ENCODE peak calls at places on chromosomes 13 and 19, in four cellular contexts. S is aorta, T is A549, N is caudate nucleus. J is an unnamed sample.

GRCh38 chr13:90839061-90839460 is 508.4 kb upstream of the MIR17HG start:
- DNase-seq in S (no peak), T (peak), N (no peak), J (no peak)

GRCh38 chr19:14528419-14529253 is 758 bp upstream of the TECR start:
- DNase-seq in S (no peak), T (no peak), N (no peak), J (no peak)

GRCh38 chr19:44972802-44973201 is 17.6 kb downstream of the CLPTM1 start:
- DNase-seq in S (no peak), T (no peak), N (no peak), J (no peak)

GRCh38 chr13:95452376-95452775 is 100.1 kb upstream of the CLDN10 start:
- DNase-seq in S (no peak), T (no peak), N (no peak), J (no peak)

GRCh38 chr19:55353803-55354697 is 469 bp downstream of the COX6B2 start:
- DNase-seq in S (peak), T (peak), N (no peak), J (no peak)

GRCh38 chr19:10812196-10812595 is 23.8 kb downstream of the TMED1 start:
- DNase-seq in S (no peak), T (no peak), N (no peak), J (no peak)

GRCh38 chr19:18804643-18805042 is 13.5 kb upstream of the COMP start:
- DNase-seq in S (no peak), T (no peak), N (no peak), J (no peak)

GRCh38 chr19:13033819-13034611 is 38.7 kb downstream of the NFIX start:
- DNase-seq in S (peak), T (peak), N (peak), J (no peak)

GRCh38 chr13:114110091-114110829 is 22.2 kb downstream of the RASA3 start:
- DNase-seq in S (peak), T (no peak), N (no peak), J (no peak)

GRCh38 chr13:80361883-80362327 is 21.0 kb upstream of the SPRY2 start:
- DNase-seq in S (no peak), T (no peak), N (no peak), J (no peak)

GRCh38 chr13:107882708-107883560 is 332.4 kb downstream of the LIG4 start:
- DNase-seq in S (no peak), T (no peak), N (no peak), J (no peak)

GRCh38 chr19:55152017-55152416 is 3.0 kb upstream of the TNNT1 start:
- DNase-seq in S (no peak), T (no peak), N (no peak), J (no peak)

GRCh38 chr13:24631922-24632321 is 48.3 kb upstream of the ATP12A start:
- DNase-seq in S (no peak), T (no peak), N (no peak), J (no peak)

GRCh38 chr13:100738176-100738855 is 63.7 kb upstream of the TMTC4 start:
- DNase-seq in S (no peak), T (no peak), N (no peak), J (no peak)

GRCh38 chr19:51467864-51468544 is 9.8 kb upstream of the SIGLEC8 start:
- DNase-seq in S (no peak), T (no peak), N (no peak), J (peak)

GRCh38 chr19:9309974-9310446 is 372 bp upstream of the ZNF699 start:
- DNase-seq in S (peak), T (peak), N (no peak), J (peak)

GRCh38 chr13:35771898-35772297 is 295.4 kb upstream of the MAB21L1 start:
- DNase-seq in S (no peak), T (no peak), N (no peak), J (no peak)

GRCh38 chr19:45097776-45098520 is 5.0 kb downstream of the PPP1R37 start:
- DNase-seq in S (no peak), T (peak), N (no peak), J (no peak)

GRCh38 chr19:11274533-11275086 is 12.3 kb upstream of the DOCK6 start:
- DNase-seq in S (no peak), T (no peak), N (no peak), J (no peak)

GRCh38 chr13:73138276-73138950 is 79.6 kb downstream of the KLF5 start:
- DNase-seq in S (no peak), T (peak), N (no peak), J (no peak)

GRCh38 chr13:55571237-55571867 is 1569.4 kb upstream of the PRR20A start:
- DNase-seq in S (no peak), T (no peak), N (no peak), J (no peak)

GRCh38 chr19:28019901-28020300 is 1193.0 kb downstream of the UQCRFS1 start:
- DNase-seq in S (no peak), T (no peak), N (no peak), J (no peak)
- H3K27ac ChIP-seq in S (no peak), T (no peak), N (no peak), J (no peak)

GRCh38 chr13:40515702-40516101 is 150.7 kb downstream of the FOXO1 start:
- DNase-seq in S (no peak), T (no peak), N (no peak), J (no peak)
- H3K27ac ChIP-seq in S (no peak), T (no peak), N (no peak), J (no peak)

GRCh38 chr19:1227313-1227626 is 10.5 kb downstream of the CBARP start:
- DNase-seq in S (no peak), T (no peak), N (no peak), J (no peak)

GRCh38 chr19:1226522-1227312 is 11.1 kb downstream of the CBARP start:
- DNase-seq in S (no peak), T (no peak), N (no peak), J (no peak)

GRCh38 chr19:1229056-1229607 is 8.7 kb downstream of the CBARP start:
- DNase-seq in S (no peak), T (no peak), N (no peak), J (no peak)

GRCh38 chr19:1228161-1228560 is 9.6 kb downstream of the CBARP start:
- DNase-seq in S (no peak), T (no peak), N (no peak), J (no peak)

DNA sequence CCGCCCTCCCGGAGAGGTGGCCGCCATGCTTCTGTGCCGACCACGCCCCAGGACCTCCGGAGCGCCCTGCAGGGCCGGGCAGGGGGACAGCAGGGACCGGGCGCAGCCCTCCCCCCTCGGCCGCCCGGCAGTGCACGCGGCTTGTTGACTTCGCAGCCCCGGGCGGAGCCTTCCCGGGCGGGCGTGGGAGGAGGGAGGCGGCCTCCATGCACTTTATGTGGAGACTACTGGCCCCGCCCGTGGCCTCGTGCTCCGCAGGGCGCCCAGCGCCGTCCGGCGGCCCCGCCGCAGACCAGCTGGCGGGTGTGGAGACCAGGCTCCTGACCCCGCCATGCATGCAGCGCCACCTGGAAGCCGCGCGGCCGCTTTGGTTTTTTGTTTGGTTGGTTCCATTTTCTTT is 10.2 kb downstream of the CBARP start:
- DNase-seq in S (no peak), T (no peak), N (no peak), J (no peak)
- H3K27ac ChIP-seq in S (no peak), T (no peak), N (no peak), J (no peak)

GRCh38 chr19:16247353-16248182 is 49.9 kb downstream of the AP1M1 start:
- DNase-seq in S (peak), T (peak), N (peak), J (peak)

GRCh38 chr19:16252459-16253205 is 54.9 kb downstream of the AP1M1 start:
- DNase-seq in S (no peak), T (no peak), N (no peak), J (no peak)

GRCh38 chr19:16244091-16244490 is 46.4 kb downstream of the AP1M1 start:
- DNase-seq in S (no peak), T (no peak), N (no peak), J (no peak)

GRCh38 chr19:16249826-16250434 is 52.2 kb downstream of the AP1M1 start:
- DNase-seq in S (no peak), T (no peak), N (no peak), J (no peak)

DNA sequence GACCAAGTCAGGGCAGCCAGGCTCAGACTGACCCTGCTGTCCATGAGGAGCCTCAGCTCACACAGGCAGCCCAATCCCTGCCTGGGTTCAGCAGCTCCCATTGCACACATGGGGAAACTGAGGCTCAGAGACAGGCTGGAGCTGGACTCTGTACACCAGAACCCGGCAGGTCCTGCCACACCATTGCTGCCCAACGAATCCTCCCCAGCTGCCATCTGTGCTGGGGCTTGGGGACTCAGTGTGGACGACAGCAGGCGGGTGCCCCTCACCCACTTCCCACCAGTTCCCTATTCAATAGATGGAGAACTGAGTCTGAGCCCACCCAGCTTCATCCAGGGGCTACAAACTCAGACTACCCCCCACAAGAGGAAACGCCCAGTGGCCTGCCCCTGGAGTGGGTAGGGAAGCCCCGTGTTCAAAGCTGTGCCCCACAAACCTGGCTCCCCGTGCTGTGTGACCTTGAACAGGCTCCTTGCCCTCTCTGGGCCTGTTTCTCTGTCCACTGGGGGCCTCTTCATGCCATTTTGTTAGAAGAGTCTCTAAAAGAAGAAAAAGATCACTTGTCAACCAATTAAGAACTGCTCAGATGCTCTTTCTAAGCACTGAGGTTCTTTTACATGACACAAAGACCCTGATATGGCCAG is 50.8 kb downstream of the AP1M1 start:
- DNase-seq in S (no peak), T (no peak), N (no peak), J (no peak)
- H3K27ac ChIP-seq in S (no peak), T (no peak), N (no peak), J (no peak)

GRCh38 chr19:40089462-40089861 is 1.3 kb downstream of the ZNF780A start:
- DNase-seq in S (no peak), T (no peak), N (no peak), J (no peak)
- H3K27ac ChIP-seq in S (no peak), T (no peak), N (no peak), J (no peak)

DNA sequence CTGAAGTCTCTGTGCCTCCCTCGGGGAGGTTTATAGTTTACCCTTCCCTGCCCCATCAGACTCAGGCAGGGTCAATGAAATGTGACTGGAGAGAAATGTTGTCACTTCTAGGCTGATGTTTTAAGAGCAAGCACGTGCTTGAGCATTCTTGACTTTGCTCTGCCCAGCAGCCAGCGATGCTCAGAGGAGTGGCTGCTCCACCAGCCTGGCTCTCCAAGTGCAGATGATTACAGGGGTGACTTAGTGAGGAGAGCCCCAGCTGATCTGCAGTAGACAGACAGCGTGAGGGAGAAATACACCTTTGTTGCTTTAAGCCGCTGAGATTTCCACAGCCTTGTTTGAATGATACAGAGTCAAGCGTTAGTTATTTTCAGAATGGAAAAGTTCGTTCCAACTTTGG is 143.7 kb downstream of the OXGR1 start:
- DNase-seq in S (no peak), T (no peak), N (no peak), J (no peak)
- H3K27ac ChIP-seq in S (no peak), T (no peak), N (no peak), J (no peak)

GRCh38 chr13:51746802-51747201 is 57.2 kb downstream of the DHRS12 start:
- DNase-seq in S (no peak), T (no peak), N (no peak), J (no peak)

GRCh38 chr13:51745236-51745635 is 58.7 kb downstream of the DHRS12 start:
- DNase-seq in S (no peak), T (no peak), N (no peak), J (no peak)

GRCh38 chr13:51742611-51743010 is 61.4 kb downstream of the DHRS12 start:
- DNase-seq in S (no peak), T (no peak), N (no peak), J (no peak)

DNA sequence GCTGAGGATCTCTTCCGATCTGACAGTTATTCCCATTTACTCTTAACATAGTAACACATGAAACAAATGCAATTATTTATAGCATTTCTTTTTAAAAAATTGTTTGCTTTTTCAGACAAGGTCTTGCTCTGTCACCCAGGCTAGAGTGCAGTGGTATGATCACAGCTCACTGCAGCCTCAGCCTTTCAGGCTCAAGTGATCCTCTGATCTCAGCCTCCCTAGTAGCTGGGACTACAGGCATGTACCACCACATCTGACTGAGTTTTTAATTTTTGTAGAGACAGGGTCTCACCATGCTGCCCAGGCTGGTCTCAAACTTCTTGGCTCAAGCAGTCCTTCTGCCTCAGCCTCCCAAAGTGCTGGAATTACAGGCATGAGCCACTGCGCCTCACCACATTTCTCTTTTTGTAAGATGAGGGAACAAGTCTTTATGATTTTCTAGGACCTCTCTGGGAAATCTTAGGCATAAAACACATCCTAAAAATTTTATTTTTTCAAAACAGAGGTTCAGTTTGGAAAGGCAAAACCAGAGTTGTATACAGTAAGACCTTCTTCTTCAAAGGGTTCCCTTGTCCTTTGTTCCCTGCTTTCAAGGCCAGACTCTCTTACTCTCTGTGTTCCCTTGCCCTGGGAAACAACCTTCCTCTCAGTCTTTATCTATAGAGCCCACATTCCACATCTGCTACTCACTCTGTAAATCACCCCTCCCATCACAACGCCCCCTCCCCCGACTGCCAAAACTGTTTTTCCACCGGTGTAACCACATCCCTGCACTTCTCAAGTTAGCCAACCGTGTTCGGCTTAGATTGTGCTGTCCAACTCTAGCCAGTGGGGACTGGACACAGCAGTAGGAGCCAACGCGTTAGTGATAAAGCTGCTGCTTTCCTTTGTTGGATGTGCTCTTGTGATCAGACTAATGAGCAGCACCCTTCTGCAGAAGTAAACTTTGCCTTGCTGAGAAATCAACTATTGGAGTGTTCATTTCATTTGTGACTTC is 56.2 kb downstream of the DHRS12 start:
- DNase-seq in S (no peak), T (no peak), N (no peak), J (no peak)
- H3K27ac ChIP-seq in S (no peak), T (no peak), N (no peak), J (no peak)

GRCh38 chr13:30863231-30863630 is 42.8 kb upstream of the MEDAG start:
- DNase-seq in S (no peak), T (no peak), N (no peak), J (no peak)
- H3K27ac ChIP-seq in S (peak), T (no peak), N (no peak), J (peak)

GRCh38 chr19:4343056-4343844 is at the start of gene MPND:
- DNase-seq in S (peak), T (peak), N (peak), J (peak)

GRCh38 chr19:4334929-4335833 is 3.4 kb downstream of the STAP2 start:
- DNase-seq in S (no peak), T (no peak), N (no peak), J (no peak)

GRCh38 chr19:4338441-4339350 is at the start of gene STAP2:
- DNase-seq in S (no peak), T (no peak), N (no peak), J (no peak)

GRCh38 chr19:4342421-4343055 is 824 bp upstream of the MPND start:
- DNase-seq in S (peak), T (peak), N (peak), J (peak)

GRCh38 chr19:4337906-4338440 is 654 bp downstream of the STAP2 start:
- DNase-seq in S (no peak), T (no peak), N (no peak), J (no peak)
- H3K27ac ChIP-seq in S (no peak), T (no peak), N (no peak), J (no peak)